ENCODE peak calls at places on chromosomes 5 and 9, in eight cellular contexts. H is MM.1S, M is lower lobe of right lung, U is K562, I is upper lobe of left lung, K is psoas muscle, Z is A549, J is spleen. N is an unnamed sample.

GRCh38 chr9:123296174-123296573 is 27.8 kb upstream of the STRBP start:
- DNase-seq in H (no peak), M (no peak), U (peak), I (no peak), K (no peak), Z (no peak), J (no peak), N (no peak)

GRCh38 chr5:144352318-144352717 is 181.6 kb downstream of the KCTD16 start:
- DNase-seq in H (no peak), M (no peak), U (no peak), I (no peak), K (no peak), Z (no peak), J (no peak), N (no peak)

GRCh38 chr9:91117474-91117891 is 244.2 kb downstream of the AUH start:
- DNase-seq in H (no peak), M (peak), U (no peak), I (no peak), K (no peak), Z (no peak), J (no peak), N (no peak)

GRCh38 chr5:6633469-6634326 is 458 bp downstream of the SRD5A1 start:
- DNase-seq in H (no peak), M (no peak), U (no peak), I (peak), K (no peak), Z (peak), J (no peak), N (no peak)

GRCh38 chr5:15009420-15009819 is 137.8 kb upstream of the ANKH start:
- DNase-seq in H (no peak), M (no peak), U (peak), I (no peak), K (no peak), Z (peak), J (no peak), N (no peak)

GRCh38 chr5:149618581-149619248 is 37.4 kb downstream of the ARHGEF37 start:
- DNase-seq in H (peak), M (no peak), U (peak), I (no peak), K (no peak), Z (peak), J (no peak), N (peak)

GRCh38 chr9:114804504-114804903 is 1.3 kb downstream of the TNFSF15 start:
- DNase-seq in H (no peak), M (no peak), U (no peak), I (no peak), K (no peak), Z (no peak), J (no peak), N (no peak)

GRCh38 chr9:18238254-18238653 is 235.7 kb upstream of the ADAMTSL1 start:
- DNase-seq in H (no peak), M (no peak), U (no peak), I (no peak), K (no peak), Z (no peak), J (no peak), N (no peak)

GRCh38 chr5:34475249-34475966 is 180.7 kb upstream of the RAI14 start:
- DNase-seq in H (no peak), M (no peak), U (no peak), I (no peak), K (no peak), Z (no peak), J (no peak), N (no peak)

GRCh38 chr5:61918606-61919005 is 387.4 kb upstream of the KIF2A start:
- DNase-seq in H (no peak), M (no peak), U (no peak), I (no peak), K (no peak), Z (no peak), J (no peak), N (no peak)

GRCh38 chr5:139748505-139748826 is 47.1 kb upstream of the PSD2 start:
- DNase-seq in H (no peak), M (no peak), U (no peak), I (no peak), K (no peak), Z (no peak), J (no peak), N (no peak)

GRCh38 chr5:132410451-132411381 is 41.2 kb downstream of the SLC22A5 start:
- DNase-seq in H (peak), M (peak), U (peak), I (peak), K (peak), Z (peak), J (peak), N (peak)

GRCh38 chr9:130049431-130050210 is 4.1 kb upstream of the GPR107 start:
- DNase-seq in H (no peak), M (no peak), U (no peak), I (no peak), K (no peak), Z (no peak), J (no peak), N (no peak)

GRCh38 chr9:127418037-127418471 is 6.1 kb upstream of the ZNF79 start:
- DNase-seq in H (no peak), M (no peak), U (peak), I (no peak), K (peak), Z (peak), J (no peak), N (peak)

GRCh38 chr5:83097582-83098265 is 20.4 kb downstream of the XRCC4 start:
- DNase-seq in H (no peak), M (no peak), U (no peak), I (no peak), K (no peak), Z (no peak), J (no peak), N (no peak)

GRCh38 chr5:66285343-66285942 is 141.3 kb downstream of the SREK1 start:
- DNase-seq in H (no peak), M (no peak), U (no peak), I (no peak), K (no peak), Z (no peak), J (no peak), N (no peak)

GRCh38 chr5:65262590-65263189 is 219.0 kb downstream of the ADAMTS6 start:
- DNase-seq in H (no peak), M (no peak), U (peak), I (no peak), K (no peak), Z (no peak), J (no peak), N (no peak)

GRCh38 chr5:37111426-37112382 is 137.5 kb downstream of the CPLANE1 start:
- DNase-seq in H (peak), M (no peak), U (no peak), I (peak), K (no peak), Z (no peak), J (no peak), N (peak)

GRCh38 chr5:8829322-8830029 is 716.4 kb downstream of the SEMA5A start:
- DNase-seq in H (no peak), M (no peak), U (no peak), I (no peak), K (no peak), Z (peak), J (no peak), N (no peak)

GRCh38 chr5:162193012-162193411 is 125.4 kb downstream of the GABRG2 start:
- DNase-seq in H (no peak), M (no peak), U (no peak), I (no peak), K (no peak), Z (no peak), J (no peak), N (no peak)

GRCh38 chr5:32960340-32961065 is 249.4 kb downstream of the NPR3 start:
- DNase-seq in H (no peak), M (no peak), U (no peak), I (no peak), K (no peak), Z (no peak), J (no peak), N (no peak)

GRCh38 chr9:77909306-77909705 is 122.3 kb downstream of the GNAQ start:
- DNase-seq in H (no peak), M (no peak), U (peak), I (no peak), K (no peak), Z (no peak), J (no peak), N (peak)

GRCh38 chr5:176647030-176647869 is at the start of gene TSPAN17:
- DNase-seq in H (peak), M (peak), U (peak), I (peak), K (peak), Z (peak), J (peak), N (peak)
- H3K27ac ChIP-seq in H (no peak), M (peak), U (peak), I (peak), K (peak), Z (peak), J (peak), N (peak)

DNA sequence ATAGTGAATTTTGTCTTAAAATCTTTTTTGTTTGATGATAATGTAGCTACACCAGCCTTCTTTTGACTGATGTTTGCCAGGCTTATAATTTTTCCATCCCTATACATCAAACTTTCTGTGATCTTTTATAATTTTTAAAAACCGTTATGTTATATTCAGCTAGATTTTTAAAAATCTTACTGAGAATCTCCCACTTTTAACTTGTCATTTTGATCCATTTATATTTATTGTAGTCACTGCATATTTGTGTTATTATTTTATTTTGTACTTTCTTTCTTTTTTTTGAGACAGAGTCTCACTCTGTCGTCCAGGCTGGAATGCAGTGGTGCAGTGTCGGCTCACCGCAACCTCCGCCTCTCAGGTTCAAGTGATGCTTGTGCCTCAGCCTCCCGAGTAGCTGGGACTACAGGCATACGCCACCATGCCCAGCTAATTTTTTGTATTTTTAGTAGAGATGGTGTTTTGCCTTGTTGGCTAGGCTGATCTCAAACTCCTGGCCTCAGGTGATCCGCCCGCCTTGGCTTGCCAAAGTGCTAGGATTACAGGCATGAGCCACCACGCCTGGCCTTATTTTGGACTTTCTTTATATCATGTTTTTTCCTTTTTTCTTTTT is 12.7 kb downstream of the MRRF start:
- DNase-seq in H (no peak), M (no peak), U (no peak), I (no peak), K (no peak), Z (no peak), J (no peak), N (no peak)
- H3K4me3 ChIP-seq in H (no peak), M (no peak), U (no peak), I (no peak), K (no peak), Z (no peak), J (no peak), N (no peak)

GRCh38 chr5:160129841-160130240 is 10.6 kb upstream of the PWWP2A start:
- DNase-seq in H (no peak), M (no peak), U (no peak), I (no peak), K (no peak), Z (no peak), J (no peak), N (no peak)

GRCh38 chr5:160128632-160129031 is 9.4 kb upstream of the PWWP2A start:
- DNase-seq in H (no peak), M (no peak), U (no peak), I (no peak), K (no peak), Z (no peak), J (no peak), N (no peak)

GRCh38 chr5:160133918-160134304 is 14.7 kb upstream of the PWWP2A start:
- DNase-seq in H (no peak), M (no peak), U (no peak), I (no peak), K (no peak), Z (no peak), J (no peak), N (no peak)

GRCh38 chr5:160134332-160134731 is 15.1 kb upstream of the PWWP2A start:
- DNase-seq in H (no peak), M (no peak), U (no peak), I (no peak), K (no peak), Z (no peak), J (no peak), N (no peak)

DNA sequence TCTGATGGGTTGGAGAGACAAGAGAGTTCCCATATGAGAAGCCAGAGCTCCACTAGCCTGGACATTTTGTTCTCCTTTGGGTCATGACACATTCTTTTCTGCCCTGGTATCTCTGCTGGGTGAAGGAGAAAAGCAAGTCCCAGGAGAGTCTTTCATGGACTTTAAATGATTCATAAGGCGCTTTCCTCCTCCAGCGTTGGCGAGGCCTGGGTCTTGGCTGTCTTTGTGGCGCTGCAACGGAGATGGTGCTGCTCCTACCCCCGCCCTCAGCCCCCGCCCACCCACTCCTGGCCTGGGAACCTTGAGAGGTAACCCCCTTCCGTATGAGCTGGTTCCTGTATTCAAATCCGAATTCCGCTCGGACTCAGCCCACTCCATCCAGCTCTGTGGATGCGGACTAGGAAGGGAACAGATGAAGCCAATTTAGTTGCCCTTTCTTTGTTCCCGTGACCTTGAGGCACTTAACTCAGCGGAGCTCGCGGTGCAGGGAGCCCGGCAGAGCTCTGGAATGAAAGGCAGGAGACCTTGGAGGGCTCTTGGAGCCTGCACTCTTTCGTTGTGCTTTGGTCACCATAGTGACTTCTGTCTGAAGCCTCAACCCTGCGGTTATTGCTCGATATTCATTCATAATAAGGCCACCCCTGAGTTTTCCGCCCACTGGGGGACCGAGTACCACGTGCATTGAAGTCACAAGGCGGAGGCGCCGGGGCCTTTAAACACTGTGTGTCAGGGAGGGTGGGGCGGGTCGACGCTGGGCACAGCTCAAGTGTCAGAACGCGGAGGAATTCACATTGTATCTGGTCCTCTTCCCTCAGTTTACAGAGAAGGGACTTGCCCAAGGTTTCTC is 14.0 kb upstream of the PWWP2A start:
- DNase-seq in H (no peak), M (peak), U (peak), I (peak), K (peak), Z (no peak), J (no peak), N (no peak)
- H3K27ac ChIP-seq in H (no peak), M (no peak), U (no peak), I (peak), K (no peak), Z (no peak), J (peak), N (no peak)

GRCh38 chr5:178107889-178108288 is 5.4 kb upstream of the N4BP3 start:
- DNase-seq in H (no peak), M (no peak), U (no peak), I (no peak), K (no peak), Z (no peak), J (no peak), N (no peak)

GRCh38 chr5:178106086-178106485 is 7.2 kb upstream of the N4BP3 start:
- DNase-seq in H (no peak), M (no peak), U (no peak), I (no peak), K (no peak), Z (no peak), J (no peak), N (no peak)

GRCh38 chr5:178108446-178108845 is 4.9 kb upstream of the N4BP3 start:
- DNase-seq in H (no peak), M (no peak), U (no peak), I (no peak), K (no peak), Z (no peak), J (no peak), N (no peak)

GRCh38 chr5:178104492-178104891 is 8.8 kb upstream of the N4BP3 start:
- DNase-seq in H (no peak), M (no peak), U (no peak), I (peak), K (no peak), Z (no peak), J (no peak), N (no peak)

DNA sequence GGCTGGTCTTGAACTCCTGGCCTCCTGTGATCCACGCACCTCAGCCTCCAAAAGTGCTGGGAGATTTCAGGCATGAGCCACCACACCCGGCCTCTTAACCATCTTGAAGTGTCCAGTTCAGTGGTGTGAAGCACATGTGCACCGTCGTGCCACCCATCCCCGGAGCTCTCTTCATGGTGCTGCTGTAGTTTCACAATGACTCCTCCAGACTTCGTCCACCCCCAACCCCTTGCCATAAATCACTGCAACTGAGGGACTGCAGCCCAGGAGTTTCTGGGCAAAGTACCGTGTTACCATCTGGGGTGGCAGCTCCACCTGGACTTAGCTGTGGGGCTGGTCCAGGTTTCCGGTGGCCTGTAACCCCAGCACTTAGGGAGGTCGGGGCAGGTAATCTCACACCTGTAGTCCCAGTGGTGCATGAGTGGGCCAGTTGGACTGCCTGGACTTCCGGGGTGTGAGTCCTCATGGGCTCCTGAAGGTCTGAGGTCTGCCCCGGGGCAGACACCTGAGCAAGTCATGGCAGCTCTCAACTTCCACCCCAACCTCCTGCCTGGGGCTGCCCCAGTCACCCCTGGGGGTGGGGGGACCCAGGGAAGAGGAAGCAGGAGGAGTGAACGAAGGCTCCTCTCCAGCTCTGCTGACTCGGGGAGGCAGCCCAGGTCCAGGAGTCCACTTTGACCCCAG is 6.6 kb upstream of the N4BP3 start:
- DNase-seq in H (no peak), M (no peak), U (no peak), I (no peak), K (no peak), Z (no peak), J (no peak), N (no peak)
- H3K4me3 ChIP-seq in H (no peak), M (no peak), U (no peak), I (no peak), K (no peak), Z (no peak), J (no peak), N (no peak)

GRCh38 chr5:10507575-10508024 is 56.3 kb upstream of the ANKRD33B start:
- DNase-seq in H (no peak), M (no peak), U (peak), I (no peak), K (no peak), Z (peak), J (no peak), N (no peak)
- H3K27ac ChIP-seq in H (no peak), M (no peak), U (peak), I (no peak), K (no peak), Z (peak), J (peak), N (no peak)

DNA sequence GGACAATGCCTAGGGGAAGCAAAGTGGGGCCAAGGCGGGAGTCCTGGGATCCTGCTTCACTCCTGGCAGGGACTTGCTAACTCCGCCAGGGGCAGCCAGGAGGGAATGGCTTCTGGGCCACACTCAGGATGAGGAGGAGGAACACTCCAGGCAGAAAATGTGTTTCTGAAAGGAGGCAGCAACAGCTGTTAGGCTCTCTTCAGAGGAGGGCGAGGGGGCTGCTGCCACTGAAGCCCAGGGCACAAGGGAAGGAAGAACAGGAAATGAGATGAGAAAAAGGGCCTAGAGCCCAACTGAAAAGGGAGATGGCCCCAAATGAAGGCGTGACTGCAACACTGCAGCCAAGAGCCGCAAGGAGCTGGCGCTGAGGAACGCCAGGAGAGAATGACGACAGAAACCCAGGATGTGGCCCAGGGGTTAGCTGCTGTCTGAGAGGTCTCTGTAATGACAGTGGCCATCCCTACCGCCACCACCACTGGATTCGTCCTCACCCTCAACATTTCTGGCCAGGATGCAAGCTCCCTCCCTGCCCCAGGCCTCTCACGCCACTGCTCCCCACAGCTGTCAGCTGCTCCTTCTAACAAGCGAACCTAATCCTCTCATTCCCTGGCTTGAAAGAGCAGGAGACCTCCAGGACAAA is 15.8 kb downstream of the PSMB7 start:
- DNase-seq in H (no peak), M (no peak), U (no peak), I (no peak), K (peak), Z (no peak), J (no peak), N (no peak)
- H3K4me3 ChIP-seq in H (no peak), M (no peak), U (no peak), I (no peak), K (peak), Z (no peak), J (no peak), N (no peak)

GRCh38 chr9:20592673-20593072 is 29.6 kb downstream of the MLLT3 start:
- DNase-seq in H (no peak), M (no peak), U (no peak), I (no peak), K (no peak), Z (no peak), J (no peak), N (no peak)
- H3K27ac ChIP-seq in H (no peak), M (no peak), U (no peak), I (no peak), K (no peak), Z (no peak), J (no peak), N (no peak)

GRCh38 chr9:134530724-134531123 is 110.9 kb upstream of the COL5A1 start:
- DNase-seq in H (no peak), M (no peak), U (no peak), I (no peak), K (no peak), Z (no peak), J (no peak), N (no peak)
- H3K4me3 ChIP-seq in H (no peak), M (no peak), U (no peak), I (no peak), K (no peak), Z (no peak), J (no peak), N (no peak)

GRCh38 chr5:172775326-172776234 is 4.6 kb upstream of the DUSP1 start:
- DNase-seq in H (no peak), M (peak), U (no peak), I (peak), K (peak), Z (no peak), J (peak), N (no peak)
- H3K27ac ChIP-seq in H (no peak), M (peak), U (no peak), I (peak), K (peak), Z (peak), J (peak), N (no peak)